ENCODE peak calls at places on chromosomes 11 and 22, in seven cellular contexts. O is HCT116, M is cardiac muscle cell, G is right lobe of liver, E is H1, P is NT2/D1, Q is mammary epithelial cell. H is an unnamed sample.

GRCh38 chr22:44147036-44147645 is 33.6 kb upstream of the PARVG start:
- DNase-seq in O (no peak), P (no peak), M (no peak), Q (no peak), G (no peak), E (peak; percentile 57), H (no peak)

GRCh38 chr11:18633256-18634139 is 644 bp downstream of the SPTY2D1 start:
- DNase-seq in O (no peak), P (no peak), E (no peak), G (no peak), M (no peak), Q (peak; percentile 9), H (peak; percentile 5)

GRCh38 chr11:67776834-67777530 is 102.6 kb upstream of the ALDH3B2 start:
- DNase-seq in O (no peak), P (no peak), Q (no peak), M (no peak), G (no peak), E (no peak), H (no peak)

GRCh38 chr11:75334976-75335375 is 16.5 kb downstream of the ARRB1 start:
- DNase-seq in O (no peak), P (peak; percentile 80), Q (no peak), E (no peak), M (no peak), G (no peak), H (no peak)

GRCh38 chr22:17882727-17883126 is 108.5 kb upstream of the BID start:
- DNase-seq in G (no peak), O (no peak), Q (no peak), M (no peak), P (no peak), E (no peak), H (no peak)

GRCh38 chr11:68118753-68119448 is 2.3 kb downstream of the CHKA start:
- DNase-seq in G (no peak), E (no peak), M (peak; percentile 31), Q (no peak), P (no peak), O (no peak), H (peak; percentile 53)

GRCh38 chr22:22167791-22168189 is 76.8 kb upstream of the VPREB1 start:
- DNase-seq in Q (no peak), O (no peak), M (no peak), G (no peak), P (no peak), E (no peak), H (no peak)

GRCh38 chr11:72113170-72113808 is 794 bp upstream of the ANAPC15 start:
- DNase-seq in G (no peak), Q (peak; percentile 41), E (no peak), M (no peak), O (no peak), P (no peak), H (no peak)

GRCh38 chr11:13007702-13008435 is 1.2 kb upstream of the RASSF10 start:
- DNase-seq in G (no peak), M (no peak), O (no peak), E (no peak), Q (peak; percentile 73), P (no peak), H (no peak)

GRCh38 chr11:102420547-102420946 is 32.0 kb downstream of the TMEM123 start:
- DNase-seq in O (no peak), M (no peak), Q (no peak), E (no peak), G (no peak), P (no peak), H (no peak)

GRCh38 chr11:101346591-101346990 is 217.0 kb upstream of the PGR start:
- DNase-seq in E (no peak), Q (peak; percentile 20), M (no peak), O (no peak), P (no peak), G (no peak), H (no peak)

GRCh38 chr11:116730568-116730967 is 42.2 kb downstream of the BUD13 start:
- DNase-seq in P (no peak), Q (no peak), M (no peak), E (no peak), O (no peak), G (no peak), H (no peak)

GRCh38 chr22:42717197-42717967 is 3.3 kb downstream of the A4GALT start:
- DNase-seq in G (no peak), M (peak; percentile 34), Q (peak; percentile 11), O (no peak), P (peak; percentile 33), E (no peak), H (no peak)

GRCh38 chr11:965206-965775 is 39.6 kb downstream of the AP2A2 start:
- DNase-seq in P (no peak), Q (no peak), O (no peak), G (no peak), E (no peak), M (no peak), H (no peak)

GRCh38 chr11:48170176-48170839 is 46.3 kb upstream of the OR4B1 start:
- DNase-seq in O (no peak), E (no peak), P (no peak), G (no peak), M (no peak), Q (no peak), H (no peak)

GRCh38 chr11:73154178-73154577 is 12.1 kb upstream of the FCHSD2 start:
- DNase-seq in M (no peak), G (no peak), E (no peak), Q (no peak), O (no peak), P (no peak), H (no peak)

GRCh38 chr11:115869780-115870431 is 365.7 kb upstream of the CADM1 start:
- DNase-seq in Q (peak; percentile 17), P (peak; percentile 57), O (no peak), M (peak; percentile 60), E (peak; percentile 60), G (no peak), H (peak; percentile 50)

GRCh38 chr22:47850644-47851151 is 1088.2 kb downstream of the TBC1D22A start:
- DNase-seq in E (no peak), Q (no peak), O (no peak), M (no peak), P (no peak), G (no peak), H (no peak)

GRCh38 chr11:46353706-46354105 is 6.4 kb downstream of the DGKZ start:
- DNase-seq in G (no peak), E (no peak), O (no peak), M (no peak), Q (peak; percentile 40), P (no peak), H (no peak)

GRCh38 chr11:27551127-27551526 is 44.6 kb upstream of the LIN7C start:
- DNase-seq in P (no peak), Q (no peak), G (no peak), E (no peak), M (no peak), O (no peak), H (no peak)

GRCh38 chr11:46438211-46438610 is 46.6 kb upstream of the CHRM4 start:
- DNase-seq in M (no peak), O (no peak), P (no peak), Q (no peak), G (no peak), E (no peak), H (no peak)

DNA sequence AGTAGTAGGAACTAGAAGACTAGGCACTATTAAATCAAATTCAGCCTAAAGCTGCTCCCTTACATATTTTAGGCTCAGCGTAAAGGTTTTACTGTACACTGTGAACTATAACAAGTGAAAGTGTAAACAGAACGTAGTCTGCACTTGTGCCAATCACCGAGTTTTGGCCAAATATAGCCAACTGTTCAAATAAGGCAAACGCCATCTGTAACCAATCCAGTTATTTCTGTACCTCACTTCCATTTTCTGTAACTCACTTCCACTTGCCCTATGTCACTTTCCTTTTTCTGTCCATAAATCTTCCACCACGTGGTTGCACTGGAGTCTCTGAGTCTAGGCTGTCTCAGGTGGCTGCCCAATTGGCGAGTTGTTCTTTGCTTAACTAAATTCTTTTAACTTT is 2132.2 kb downstream of the LRRC4C start:
- DNase-seq in M (no peak), G (no peak), Q (no peak), O (no peak), P (no peak), E (no peak), H (no peak)
- H3K4me3 ChIP-seq in M (no peak overlapping the region), G (no peak overlapping the region), Q (no peak overlapping the region), O (no peak overlapping the region), P (no peak overlapping the region), E (no peak overlapping the region), H (no peak overlapping the region)

DNA sequence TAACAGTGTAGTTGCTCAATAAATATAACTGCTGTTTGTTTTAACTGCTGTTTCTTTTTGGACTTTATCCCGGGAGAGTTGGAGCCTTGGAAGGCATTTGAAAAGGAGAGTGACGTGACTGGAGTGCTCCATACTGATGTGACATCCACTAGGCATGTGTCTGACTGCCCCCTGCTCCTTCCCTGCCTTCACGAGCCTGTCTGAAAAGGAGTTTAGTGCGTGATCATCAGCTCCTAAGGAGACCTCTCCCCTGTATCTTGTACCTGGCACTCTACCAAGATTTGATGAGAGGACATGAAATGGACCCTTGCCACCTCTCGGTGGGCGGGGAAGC is 22.9 kb downstream of the ZBTB16 start:
- DNase-seq in E (no peak), O (no peak), G (no peak), P (no peak), Q (no peak), M (no peak), H (no peak)
- H3K27me3 ChIP-seq in E (peaks cover 16% of the 10 kb centered on the region), O (peaks cover 41% of the 10 kb centered on the region), G (no peaks in the 10 kb centered on the region), P (peaks cover 7% of the 10 kb centered on the region), Q (no peaks in the 10 kb centered on the region), M (no peaks in the 10 kb centered on the region), H (peaks cover 10% of the 10 kb centered on the region)

GRCh38 chr11:64792482-64792881 is 10.5 kb downstream of the MAP4K2 start:
- DNase-seq in Q (no peak), G (peak; percentile 16), P (no peak), O (no peak), M (no peak), E (no peak), H (no peak)
- H3K4me3 ChIP-seq in Q (no peak overlapping the region), G (no peak overlapping the region), P (no peak overlapping the region), O (no peak overlapping the region), M (no peak overlapping the region), E (no peak overlapping the region), H (no peak overlapping the region)

GRCh38 chr11:134843735-134844134 is 431.7 kb upstream of the B3GAT1 start:
- DNase-seq in M (no peak), E (peak; percentile 24), P (no peak), G (no peak), Q (no peak), O (no peak), H (no peak)

GRCh38 chr11:134841411-134841810 is 429.4 kb upstream of the B3GAT1 start:
- DNase-seq in M (no peak), G (no peak), E (no peak), Q (no peak), P (no peak), O (no peak), H (no peak)

GRCh38 chr11:134843020-134843419 is 431.0 kb upstream of the B3GAT1 start:
- DNase-seq in P (no peak), G (no peak), O (no peak), M (no peak), Q (no peak), E (peak; percentile 28), H (no peak)

GRCh38 chr11:134844838-134845237 is 432.8 kb upstream of the B3GAT1 start:
- DNase-seq in G (no peak), Q (no peak), O (no peak), M (no peak), P (no peak), E (peak; percentile 37), H (no peak)

DNA sequence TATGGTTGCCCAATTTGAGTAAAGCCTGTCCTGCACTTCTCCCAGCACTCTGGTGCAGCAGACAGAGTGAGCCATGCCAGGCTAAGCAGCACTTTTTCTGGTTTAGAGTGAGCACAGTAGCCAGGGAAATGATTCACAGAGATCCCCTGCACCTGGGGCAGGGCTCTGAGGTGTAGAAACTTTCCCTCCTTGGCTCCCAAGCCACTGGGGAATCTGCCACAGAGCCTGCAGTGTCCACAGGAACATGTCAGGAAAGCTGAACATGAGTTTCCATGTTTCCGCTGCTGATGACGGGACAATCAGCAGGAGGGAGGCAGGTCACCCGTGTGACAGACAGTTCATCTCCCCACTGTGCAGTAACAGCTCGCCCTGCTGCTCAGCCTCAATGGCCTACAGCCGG is 429.9 kb upstream of the B3GAT1 start:
- DNase-seq in P (no peak), E (no peak), Q (no peak), M (no peak), G (no peak), O (no peak), H (no peak)
- H3K27me3 ChIP-seq in P (peaks cover 7% of the 10 kb centered on the region), E (no peaks in the 10 kb centered on the region), Q (no peaks in the 10 kb centered on the region), M (no peaks in the 10 kb centered on the region), G (no peaks in the 10 kb centered on the region), O (peaks cover 47% of the 10 kb centered on the region), H (peaks cover 26% of the 10 kb centered on the region)